ENCODE peak calls at places on chromosome 5, in ten cellular contexts. B, L, J, Q, Y, I, V, M, G and U are unnamed samples. For H3K9me3, the result is how much of the 10 kb centered on the place peaks cover.

GRCh38 chr5:38783011-38783551 is 62.7 kb upstream of the OSMR start:
- DNase-seq in Y (no peak), L (peak), Q (no peak), V (no peak), I (no peak), B (peak), M (peak), J (no peak), G (no peak), U (no peak)

GRCh38 chr5:45454114-45454513 is 242.1 kb downstream of the HCN1 start:
- DNase-seq in I (no peak), Q (peak), V (no peak), Y (no peak), J (peak), G (peak), L (no peak), M (peak), B (peak), U (peak)

GRCh38 chr5:163861670-163862069 is 356.3 kb downstream of the MAT2B start:
- DNase-seq in J (no peak), Q (no peak), Y (no peak), M (no peak), G (no peak), L (no peak), V (no peak), B (no peak), I (no peak), U (no peak)

GRCh38 chr5:159210846-159211245 is 1.5 kb upstream of the RNF145 start:
- DNase-seq in G (no peak), V (no peak), I (no peak), B (no peak), Y (no peak), Q (no peak), L (no peak), J (no peak), M (no peak), U (no peak)

GRCh38 chr5:3002230-3002629 is 250.8 kb upstream of the IRX2 start:
- DNase-seq in Y (no peak), I (no peak), M (no peak), J (no peak), B (no peak), Q (no peak), G (no peak), L (no peak), V (no peak), U (no peak)

GRCh38 chr5:175805256-175806011 is 65.9 kb upstream of the CPLX2 start:
- DNase-seq in J (no peak), L (no peak), Y (no peak), M (no peak), B (no peak), I (no peak), V (no peak), Q (no peak), G (no peak), U (no peak)

GRCh38 chr5:98585661-98586310 is 187.7 kb upstream of the RGMB start:
- DNase-seq in Q (no peak), J (no peak), V (no peak), I (no peak), Y (no peak), B (no peak), G (no peak), L (no peak), M (peak), U (no peak)

GRCh38 chr5:159905496-159905895 is 10.8 kb upstream of the ADRA1B start:
- DNase-seq in G (no peak), L (peak), I (no peak), M (peak), B (no peak), Q (no peak), Y (peak), J (no peak), V (no peak), U (no peak)

GRCh38 chr5:9313751-9314150 is 232.1 kb downstream of the SEMA5A start:
- DNase-seq in J (no peak), V (no peak), M (no peak), G (no peak), I (no peak), B (no peak), Q (no peak), L (no peak), Y (no peak), U (no peak)

GRCh38 chr5:151168602-151169344 is 11.2 kb upstream of the ANXA6 start:
- DNase-seq in Y (no peak), V (peak), M (no peak), B (no peak), G (no peak), I (no peak), Q (peak), L (no peak), J (no peak), U (no peak)
- TF ChIP-seq CTCF in Y (no peak), V (no peak), M (no peak), B (no peak), G (no peak), I (no peak), Q (no peak), L (no peak), J (no peak), U (no peak)

GRCh38 chr5:150412319-150413175 is at the start of gene CD74:
- DNase-seq in I (peak), B (peak), L (no peak), M (peak), Q (peak), V (peak), Y (peak), G (no peak), J (peak), U (peak)

GRCh38 chr5:150413176-150413901 is 629 bp upstream of the CD74 start:
- DNase-seq in Q (no peak), J (no peak), V (no peak), B (no peak), L (no peak), M (no peak), I (no peak), Y (no peak), G (no peak), U (no peak)

GRCh38 chr5:150409638-150410523 is 2.8 kb downstream of the CD74 start:
- DNase-seq in V (peak), B (peak), L (peak), Q (peak), G (peak), M (peak), Y (peak), I (no peak), J (peak), U (peak)

GRCh38 chr5:150410524-150411244 is 2.0 kb downstream of the CD74 start:
- DNase-seq in Q (peak), I (no peak), G (peak), B (peak), Y (peak), L (peak), M (peak), V (peak), J (peak), U (peak)

GRCh38 chr5:150411245-150411979 is 1.3 kb downstream of the CD74 start:
- DNase-seq in B (no peak), G (no peak), Q (peak), Y (peak), M (peak), L (no peak), I (no peak), V (peak), J (peak), U (peak)
- H3K4me3 ChIP-seq in B (peak), G (no peak), Q (no peak), Y (peak), M (no peak), L (no peak), I (peak), V (peak), J (peak), U (no peak)

GRCh38 chr5:43941806-43942205 is 338.8 kb downstream of the NNT start:
- DNase-seq in Q (no peak), G (no peak), Y (no peak), V (no peak), L (no peak), J (no peak), B (no peak), M (no peak), I (no peak), U (no peak)
- H3K9me3 ChIP-seq in Q (under half), G (under half), Y (under half), V (under half), L (under half), J (under half), B (under half), M (under half), I (under half), U (under half)

GRCh38 chr5:102545175-102545574 is 46.4 kb upstream of the SLCO6A1 start:
- DNase-seq in J (no peak), I (no peak), Y (no peak), V (no peak), G (peak), M (no peak), L (no peak), B (no peak), Q (peak), U (peak)
- TF ChIP-seq CTCF in J (no peak), I (no peak), Y (no peak), V (no peak), G (peak), M (peak), L (peak), B (no peak), Q (peak), U (peak)

GRCh38 chr5:31193591-31194457 is at the start of gene CDH6:
- DNase-seq in G (peak), Y (peak), Q (peak), V (no peak), J (peak), I (no peak), L (no peak), B (no peak), M (peak), U (peak)

GRCh38 chr5:31193026-31193425 is 460 bp upstream of the CDH6 start:
- DNase-seq in L (no peak), I (no peak), B (no peak), J (no peak), V (no peak), G (no peak), Q (no peak), M (no peak), Y (no peak), U (no peak)

GRCh38 chr5:31194458-31194808 is 947 bp downstream of the CDH6 start:
- DNase-seq in L (no peak), M (peak), B (no peak), I (no peak), G (no peak), V (no peak), Y (no peak), Q (peak), J (no peak), U (peak)

GRCh38 chr5:31196309-31196708 is 2.8 kb downstream of the CDH6 start:
- DNase-seq in B (no peak), I (no peak), V (no peak), L (no peak), Y (no peak), M (peak), J (no peak), Q (peak), G (no peak), U (no peak)

GRCh38 chr5:31194892-31195291 is 1.4 kb downstream of the CDH6 start:
- DNase-seq in L (no peak), M (peak), J (no peak), Q (no peak), Y (no peak), I (no peak), V (no peak), B (no peak), G (no peak), U (no peak)
- H3K4me3 ChIP-seq in L (peak), M (peak), J (no peak), Q (no peak), Y (peak), I (peak), V (peak), B (peak), G (peak), U (no peak)